ENCODE peak calls at places on chromosomes 5 and 9, in six cellular contexts. R is hepatic stellate cell, W is fibroblast of villous mesenchyme, N is endothelial cell, A is T-helper 2 cell, U is amniotic stem cell. X is an unnamed sample.

GRCh38 chr9:33921967-33922895 is 105.3 kb downstream of the UBE2R2 start:
- DNase-seq in R (peak), W (no peak), N (peak), A (no peak), U (no peak), X (peak)

GRCh38 chr5:137260820-137261541 is 238.1 kb downstream of the SPOCK1 start:
- DNase-seq in R (no peak), W (no peak), N (no peak), A (no peak), U (no peak), X (no peak)

GRCh38 chr5:67401166-67401565 is 204.6 kb upstream of the CD180 start:
- DNase-seq in R (no peak), W (no peak), N (no peak), A (no peak), U (no peak), X (no peak)

GRCh38 chr9:19675492-19675891 is 113.3 kb downstream of the SLC24A2 start:
- DNase-seq in R (no peak), W (no peak), N (no peak), A (no peak), U (no peak), X (no peak)

GRCh38 chr9:112784020-112784788 is 33.6 kb downstream of the SNX30 start:
- DNase-seq in R (peak), W (peak), N (peak), A (no peak), U (no peak), X (peak)

GRCh38 chr5:121968910-121969607 is 7.3 kb downstream of the SRFBP1 start:
- DNase-seq in R (peak), W (peak), N (no peak), A (no peak), U (peak), X (no peak)

GRCh38 chr5:117110548-117110947 is 535.9 kb upstream of the SEMA6A start:
- DNase-seq in R (no peak), W (no peak), N (no peak), A (no peak), U (no peak), X (no peak)

GRCh38 chr5:82942083-82942881 is 134.9 kb downstream of the TMEM167A start:
- DNase-seq in R (no peak), W (no peak), N (no peak), A (no peak), U (no peak), X (no peak)

GRCh38 chr5:144142030-144142825 is 28.2 kb downstream of the YIPF5 start:
- DNase-seq in R (peak), W (peak), N (no peak), A (no peak), U (peak), X (no peak)

GRCh38 chr5:160162910-160163309 is 43.7 kb upstream of the PWWP2A start:
- DNase-seq in R (no peak), W (no peak), N (no peak), A (no peak), U (no peak), X (no peak)

GRCh38 chr9:130780865-130781504 is 54.1 kb upstream of the ABL1 start:
- DNase-seq in R (peak), W (peak), N (no peak), A (no peak), U (peak), X (no peak)

GRCh38 chr5:172529896-172530295 is 75.6 kb upstream of the SH3PXD2B start:
- DNase-seq in R (no peak), W (no peak), N (no peak), A (no peak), U (no peak), X (no peak)

GRCh38 chr9:98887918-98888510 is 55.7 kb upstream of the COL15A1 start:
- DNase-seq in R (no peak), W (peak), N (no peak), A (no peak), U (no peak), X (no peak)

GRCh38 chr5:10760976-10761841 is at the start of gene DAP:
- DNase-seq in R (peak), W (peak), N (peak), A (peak), U (peak), X (peak)

GRCh38 chr5:58793888-58794287 is 211.0 kb downstream of the RAB3C start:
- DNase-seq in R (no peak), W (no peak), N (no peak), A (no peak), U (no peak), X (no peak)

GRCh38 chr5:132767150-132767549 is 9.9 kb downstream of the SEPTIN8 start:
- DNase-seq in R (no peak), W (no peak), N (no peak), A (no peak), U (no peak), X (no peak)

GRCh38 chr5:77305921-77306320 is 95.4 kb downstream of the PDE8B start:
- DNase-seq in R (no peak), W (no peak), N (no peak), A (no peak), U (no peak), X (no peak)

GRCh38 chr5:36607838-36608783 is 1.7 kb downstream of the SLC1A3 start:
- DNase-seq in R (no peak), W (peak), N (no peak), A (no peak), U (no peak), X (no peak)

GRCh38 chr9:121498487-121499176 is 1.0 kb downstream of the GGTA1 start:
- DNase-seq in R (peak), W (peak), N (peak), A (no peak), U (no peak), X (peak)

GRCh38 chr9:108109927-108110326 is 620.4 kb upstream of the KLF4 start:
- DNase-seq in R (no peak), W (no peak), N (no peak), A (no peak), U (no peak), X (no peak)

GRCh38 chr9:126419475-126419874 is 92.8 kb downstream of the MVB12B start:
- DNase-seq in R (no peak), W (no peak), N (no peak), A (no peak), U (no peak), X (no peak)

GRCh38 chr5:1552469-1553255 is 28.9 kb upstream of the LPCAT1 start:
- DNase-seq in R (no peak), W (no peak), N (no peak), A (no peak), U (no peak), X (peak)

X was measured in WERI-Rb-1.